ENCODE peak calls at places on chromosomes 13 and 19, in ten cellular contexts. F is heart left ventricle; O is stomach; Z is WERI-Rb-1; T is gastrocnemius medialis; I is tibial artery; Y is naive thymus-derived CD4-positive, alpha-beta T cell; L is GM23338; C is breast epithelium; B is OCI-LY7. W is an unnamed sample. For H3K36me3, the result is how much of the 10 kb centered on the place peaks cover.

GRCh38 chr19:19032420-19033175 is 719 bp downstream of the SUGP2 start:
- DNase-seq in C (peak), T (peak), B (peak), I (peak), O (peak), F (peak), Y (peak), Z (peak), L (peak), W (peak)

GRCh38 chr13:66844933-66845332 is 385.2 kb downstream of the PCDH9 start:
- DNase-seq in C (no peak), B (no peak), Y (no peak), O (no peak), F (no peak), L (no peak), I (no peak), T (no peak), Z (no peak), W (no peak)

GRCh38 chr13:85666356-85666755 is 132.9 kb downstream of the SLITRK6 start:
- DNase-seq in C (no peak), Z (no peak), I (no peak), L (peak), O (no peak), Y (no peak), F (no peak), T (no peak), B (no peak), W (no peak)

GRCh38 chr19:19531951-19532805 is 3.5 kb downstream of the YJEFN3 start:
- DNase-seq in Y (peak), O (peak), I (peak), T (peak), F (peak), Z (peak), B (peak), C (peak), L (peak), W (peak)

GRCh38 chr19:51572415-51572814 is 1.3 kb downstream of the ZNF175 start:
- DNase-seq in F (no peak), T (no peak), C (no peak), I (no peak), Y (no peak), B (no peak), L (no peak), Z (no peak), O (no peak), W (no peak)

GRCh38 chr19:53010494-53010893 is 3.2 kb upstream of the ERVV-1 start:
- DNase-seq in I (no peak), Y (no peak), L (peak), T (no peak), B (no peak), Z (no peak), O (no peak), C (no peak), F (no peak), W (no peak)

GRCh38 chr19:32580901-32581703 is at the start of gene PDCD5:
- DNase-seq in T (peak), L (peak), B (peak), Z (peak), O (peak), Y (peak), F (peak), C (peak), I (peak), W (peak)

GRCh38 chr13:114017028-114017630 is 43.3 kb upstream of the C13orf46 start:
- DNase-seq in C (no peak), I (no peak), B (no peak), O (no peak), Z (peak), F (no peak), Y (no peak), L (peak), T (no peak), W (peak)

GRCh38 chr19:27777242-27777641 is 1435.7 kb downstream of the UQCRFS1 start:
- DNase-seq in F (no peak), O (no peak), L (no peak), I (no peak), Z (peak), C (no peak), B (no peak), Y (no peak), T (no peak), W (no peak)

GRCh38 chr19:28074773-28075172 is 1138.2 kb downstream of the UQCRFS1 start:
- DNase-seq in I (no peak), Z (no peak), B (no peak), C (no peak), L (no peak), Y (no peak), F (no peak), O (no peak), T (no peak), W (no peak)

GRCh38 chr13:35144496-35144895 is 202.4 kb downstream of the NBEA start:
- DNase-seq in F (no peak), O (no peak), C (no peak), T (no peak), I (no peak), B (no peak), Y (no peak), L (no peak), Z (no peak), W (no peak)

GRCh38 chr13:26628706-26629105 is 71.2 kb downstream of the WASF3 start:
- DNase-seq in T (no peak), Z (peak), Y (no peak), C (no peak), B (peak), I (no peak), F (no peak), L (peak), O (no peak), W (no peak)

GRCh38 chr19:51253088-51253806 is 2.4 kb downstream of the SIGLECL1 start:
- DNase-seq in F (no peak), L (no peak), I (no peak), T (no peak), Y (no peak), O (no peak), Z (no peak), B (no peak), C (no peak), W (no peak)

GRCh38 chr13:39618546-39618945 is 15.6 kb upstream of the LHFPL6 start:
- DNase-seq in L (no peak), I (no peak), B (no peak), Z (no peak), Y (no peak), T (no peak), O (no peak), C (no peak), F (no peak), W (no peak)

GRCh38 chr13:22229916-22230315 is 559.0 kb downstream of the FGF9 start:
- DNase-seq in O (no peak), T (no peak), F (no peak), C (no peak), Y (no peak), L (no peak), I (no peak), Z (no peak), B (no peak), W (no peak)

GRCh38 chr13:27367570-27367969 is 56.8 kb upstream of the GTF3A start:
- DNase-seq in F (no peak), C (no peak), T (no peak), I (no peak), B (no peak), O (no peak), Z (no peak), L (no peak), Y (no peak), W (no peak)

GRCh38 chr13:46996316-46996715 is 99.5 kb upstream of the HTR2A start:
- DNase-seq in C (no peak), Z (peak), O (no peak), T (no peak), I (no peak), Y (no peak), F (no peak), B (no peak), L (no peak), W (no peak)

GRCh38 chr19:19214892-19215291 is 3.1 kb downstream of the NCAN start:
- DNase-seq in L (peak), F (no peak), Z (no peak), T (no peak), I (no peak), Y (no peak), O (no peak), B (peak), C (no peak), W (no peak)

GRCh38 chr19:55579766-55580621 is 654 bp downstream of the ZNF579 start:
- DNase-seq in C (no peak), Z (peak), T (peak), F (no peak), Y (no peak), B (peak), I (no peak), O (no peak), L (peak), W (peak)

GRCh38 chr19:1472227-1473055 is 6.6 kb downstream of the C19orf25 start:
- DNase-seq in C (no peak), Z (peak), T (no peak), I (no peak), F (peak), Y (no peak), O (no peak), L (no peak), B (no peak), W (peak)

GRCh38 chr13:111965466-111966214 is 101.3 kb upstream of the SOX1 start:
- DNase-seq in Z (no peak), B (no peak), L (no peak), Y (no peak), T (no peak), O (no peak), F (no peak), I (no peak), C (no peak), W (no peak)

GRCh38 chr13:48334534-48335127 is 31.1 kb downstream of the RB1 start:
- DNase-seq in C (no peak), T (no peak), Y (peak), I (no peak), F (no peak), O (no peak), B (peak), Z (no peak), L (peak), W (no peak)

GRCh38 chr13:95524270-95524901 is 28.1 kb upstream of the CLDN10 start:
- DNase-seq in F (no peak), B (no peak), L (no peak), C (no peak), I (no peak), T (no peak), Y (no peak), O (no peak), Z (no peak), W (no peak)

GRCh38 chr13:21175656-21176194 is 627 bp downstream of the SKA3 start:
- DNase-seq in L (no peak), T (no peak), I (no peak), C (no peak), Y (no peak), Z (no peak), B (peak), O (no peak), F (no peak), W (no peak)

GRCh38 chr19:44846455-44847143 is 502 bp downstream of the NECTIN2 start:
- DNase-seq in B (no peak), F (peak), O (no peak), T (no peak), L (peak), Y (no peak), I (no peak), C (peak), Z (peak), W (peak)

GRCh38 chr13:47661076-47661475 is 340.0 kb downstream of the SUCLA2 start:
- DNase-seq in L (no peak), O (no peak), F (no peak), Y (no peak), T (no peak), I (no peak), C (no peak), Z (no peak), B (no peak), W (no peak)

GRCh38 chr19:7779631-7780486 is 16.8 kb downstream of the CLEC4M start:
- DNase-seq in I (no peak), B (no peak), Y (no peak), F (no peak), L (no peak), T (no peak), C (no peak), O (no peak), Z (no peak), W (no peak)

GRCh38 chr19:16891696-16892382 is 3.0 kb downstream of the F2RL3 start:
- DNase-seq in I (no peak), B (no peak), L (no peak), O (no peak), C (no peak), Y (no peak), F (no peak), T (no peak), Z (no peak), W (no peak)

GRCh38 chr13:33218020-33218419 is 67.5 kb downstream of the STARD13 start:
- DNase-seq in B (no peak), Z (no peak), Y (no peak), L (peak), F (no peak), T (no peak), I (no peak), C (no peak), O (no peak), W (no peak)

GRCh38 chr13:41352935-41353801 is 42.1 kb downstream of the NAA16 start:
- DNase-seq in I (no peak), T (no peak), C (no peak), O (no peak), Y (peak), Z (no peak), B (peak), F (no peak), L (peak), W (no peak)

GRCh38 chr13:75812751-75813181 is 176.6 kb downstream of the LMO7 start:
- DNase-seq in B (no peak), Z (no peak), Y (no peak), T (no peak), F (no peak), I (no peak), L (no peak), O (peak), C (no peak), W (no peak)

GRCh38 chr13:112814905-112815585 is 125.2 kb downstream of the ATP11A start:
- DNase-seq in F (peak), I (no peak), Y (no peak), O (peak), Z (no peak), C (no peak), T (no peak), L (no peak), B (no peak), W (peak)

GRCh38 chr13:42272776-42273175 is 824 bp downstream of the AKAP11 start:
- DNase-seq in L (no peak), Z (no peak), T (no peak), B (no peak), O (no peak), Y (no peak), I (no peak), F (no peak), C (no peak), W (no peak)

GRCh38 chr13:91046715-91047327 is 300.7 kb upstream of the MIR17HG start:
- DNase-seq in T (no peak), Z (peak), I (no peak), B (no peak), Y (no peak), F (no peak), L (peak), O (no peak), C (no peak), W (no peak)

GRCh38 chr19:351976-352625 is 7.5 kb upstream of the MIER2 start:
- DNase-seq in B (no peak), O (no peak), Z (no peak), Y (no peak), C (no peak), T (no peak), F (no peak), I (no peak), L (no peak), W (peak)

GRCh38 chr19:56477429-56478338 is 539 bp upstream of the ZNF667 start:
- DNase-seq in L (peak), C (peak), Z (peak), I (peak), O (peak), F (peak), Y (peak), T (peak), B (no peak), W (peak)

DNA sequence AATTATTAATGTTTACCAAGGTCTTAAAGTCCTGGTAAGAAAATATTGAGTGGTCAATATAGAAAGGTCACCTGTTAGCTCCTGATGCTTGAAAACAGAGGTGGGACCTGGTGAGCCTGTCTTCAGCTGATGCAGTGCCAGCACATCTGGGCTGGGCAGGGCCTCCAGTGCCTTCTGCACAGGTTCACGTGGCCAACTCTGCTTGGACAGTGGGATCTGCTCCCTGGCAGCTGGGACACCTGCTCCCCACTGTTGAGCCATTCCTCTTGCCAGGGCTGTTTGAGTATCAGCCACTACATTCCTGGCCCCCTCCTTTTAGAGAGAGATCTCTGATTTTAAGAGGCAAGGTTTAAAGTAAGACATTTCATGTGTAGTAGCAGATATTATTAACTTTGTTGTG is 135.0 kb downstream of the TM9SF2 start:
- DNase-seq in Z (no peak), B (no peak), F (no peak), O (no peak), T (no peak), L (no peak), I (no peak), C (no peak), Y (no peak), W (no peak)
- H3K36me3 ChIP-seq in Z (under half), B (under half), F (under half), O (under half), T (under half), L (under half), I (under half), C (under half), Y (under half), W (under half)

DNA sequence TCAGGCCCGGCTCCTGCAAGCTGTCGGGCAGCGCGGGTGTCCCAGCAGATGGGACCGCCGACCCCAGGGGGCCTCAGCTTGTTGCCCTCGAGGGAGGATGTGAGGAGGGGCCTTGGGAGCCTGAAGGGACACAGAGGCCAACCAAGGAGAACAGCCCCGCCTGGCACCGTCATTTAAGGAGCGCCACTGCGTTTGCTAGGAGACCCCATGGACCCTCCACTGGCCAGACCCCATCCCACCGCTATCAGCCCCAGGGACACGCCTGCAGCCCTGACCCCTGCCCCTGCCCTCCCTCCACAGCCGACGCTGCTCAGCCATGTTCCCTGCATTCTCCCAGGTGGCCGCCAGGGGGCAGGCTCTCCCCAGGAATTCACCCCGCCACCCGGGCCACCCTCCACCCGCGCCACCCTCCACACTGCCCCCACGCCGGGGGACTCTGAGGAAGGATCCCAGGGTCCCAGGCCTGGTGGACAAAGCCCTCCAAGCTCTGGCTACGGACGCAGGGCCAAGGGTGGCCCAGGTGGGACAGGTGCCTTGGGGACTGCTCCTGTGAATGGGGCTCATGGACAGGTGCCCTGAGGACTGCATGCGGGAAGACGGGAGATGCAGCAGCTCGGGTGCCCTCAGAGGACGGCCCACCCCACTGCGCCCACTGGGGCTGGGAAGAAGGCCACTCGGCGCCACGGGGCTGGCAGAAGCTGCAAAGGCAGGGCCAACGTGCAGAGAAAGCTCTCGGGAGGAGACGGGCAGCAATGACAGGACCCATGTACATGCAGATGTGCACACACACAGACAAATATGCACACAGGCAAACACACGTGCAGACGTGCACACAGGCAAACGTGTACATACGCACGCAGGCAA is 34.4 kb downstream of the PIP5K1C start:
- DNase-seq in O (peak), I (peak), Y (peak), T (peak), L (peak), F (peak), B (peak), C (no peak), Z (peak), W (peak)
- H3K27ac ChIP-seq in O (no peak), I (no peak), Y (no peak), T (no peak), L (no peak), F (no peak), B (peak), C (peak), Z (peak), W (peak)

GRCh38 chr19:2810141-2811091 is 9.3 kb upstream of the ZNF554 start:
- DNase-seq in O (no peak), I (no peak), B (no peak), L (no peak), F (no peak), C (no peak), Z (no peak), Y (no peak), T (no peak), W (no peak)
- H3K36me3 ChIP-seq in O (half or more), I (under half), B (half or more), L (under half), F (under half), C (under half), Z (half or more), Y (under half), T (under half), W (under half)

GRCh38 chr13:77919351-77920294 is 992 bp upstream of the EDNRB start:
- DNase-seq in Y (no peak), O (no peak), C (no peak), I (peak), B (no peak), T (peak), F (peak), Z (peak), L (peak), W (peak)
- H3K27ac ChIP-seq in Y (no peak), O (peak), C (peak), I (no peak), B (no peak), T (peak), F (peak), Z (no peak), L (no peak), W (no peak)

GRCh38 chr19:47135156-47135555 is 4.5 kb downstream of the SAE1 start:
- DNase-seq in C (no peak), Z (no peak), I (no peak), Y (no peak), B (no peak), L (no peak), F (no peak), O (no peak), T (no peak), W (no peak)
- H3K36me3 ChIP-seq in C (under half), Z (half or more), I (under half), Y (under half), B (half or more), L (under half), F (under half), O (under half), T (under half), W (under half)

GRCh38 chr13:23510979-23511735 is 59.1 kb upstream of the TNFRSF19 start:
- DNase-seq in T (peak), Y (no peak), L (peak), I (no peak), F (no peak), O (no peak), C (no peak), Z (peak), B (peak), W (no peak)
- H3K27ac ChIP-seq in T (peak), Y (no peak), L (no peak), I (no peak), F (peak), O (no peak), C (no peak), Z (no peak), B (no peak), W (peak)

GRCh38 chr19:36236946-36237310 is 22.0 kb downstream of the ZNF146 start:
- DNase-seq in B (no peak), F (no peak), O (no peak), L (no peak), T (no peak), I (no peak), C (no peak), Y (no peak), Z (no peak), W (no peak)
- H3K36me3 ChIP-seq in B (half or more), F (half or more), O (half or more), L (under half), T (under half), I (half or more), C (under half), Y (half or more), Z (half or more), W (under half)